ENCODE peak calls at places on chromosome 3, in five cellular contexts. K, Y, Z, R and E are unnamed samples.

GRCh38 chr3:134197681-134198261 is 52.9 kb downstream of the RYK start:
- DNase-seq in R (peak), K (peak), Y (peak), Z (no peak), E (peak)

GRCh38 chr3:58071480-58071971 is 63.3 kb downstream of the FLNB start:
- DNase-seq in R (no peak), Y (no peak), K (no peak), Z (no peak), E (no peak)

GRCh38 chr3:188349276-188349962 is 195.5 kb downstream of the LPP start:
- DNase-seq in K (no peak), Y (no peak), R (peak), Z (no peak), E (peak)

GRCh38 chr3:13016083-13016725 is 57.0 kb downstream of the IQSEC1 start:
- DNase-seq in Z (no peak), R (no peak), Y (peak), K (no peak), E (no peak)

GRCh38 chr3:16090013-16090412 is 84.5 kb upstream of the GALNT15 start:
- DNase-seq in Y (no peak), R (no peak), Z (no peak), K (no peak), E (no peak)

GRCh38 chr3:114445233-114445632 is 151.4 kb downstream of the TIGIT start:
- DNase-seq in R (no peak), Y (no peak), K (no peak), Z (no peak), E (no peak)

GRCh38 chr3:184361532-184361931 is at the start of the genes CLCN2 and POLR2H:
- DNase-seq in Z (no peak), K (peak), R (no peak), Y (no peak), E (peak)

GRCh38 chr3:148400754-148401153 is 296.9 kb upstream of the AGTR1 start:
- DNase-seq in Z (no peak), Y (no peak), R (no peak), K (no peak), E (no peak)

GRCh38 chr3:169660709-169661566 is 2.6 kb downstream of the MECOM start:
- DNase-seq in Y (no peak), Z (no peak), K (no peak), R (no peak), E (peak)

GRCh38 chr3:17639257-17639656 is 103.2 kb downstream of the TBC1D5 start:
- DNase-seq in Z (no peak), Y (no peak), K (no peak), R (peak), E (no peak)

GRCh38 chr3:131036200-131036816 is 9.6 kb downstream of the NEK11 start:
- DNase-seq in Z (no peak), K (no peak), Y (no peak), R (no peak), E (no peak)

GRCh38 chr3:114093596-114093995 is 37.1 kb downstream of the QTRT2 start:
- DNase-seq in Y (no peak), Z (no peak), K (no peak), R (peak), E (no peak)

GRCh38 chr3:28053759-28054158 is 187.7 kb upstream of the CMC1 start:
- DNase-seq in R (peak), Z (no peak), K (no peak), Y (no peak), E (no peak)

GRCh38 chr3:184685646-184686045 is 26.2 kb downstream of the MAGEF1 start:
- DNase-seq in K (no peak), R (no peak), Y (no peak), Z (peak), E (no peak)

GRCh38 chr3:182818296-182818978 is 25.1 kb downstream of the ATP11B start:
- DNase-seq in Z (no peak), R (no peak), K (no peak), Y (no peak), E (no peak)

GRCh38 chr3:150117076-150117475 is 146.4 kb upstream of the PFN2 start:
- DNase-seq in Z (no peak), R (no peak), Y (no peak), K (no peak), E (no peak)

GRCh38 chr3:185900228-185900627 is 37.6 kb downstream of the TRA2B start:
- DNase-seq in R (peak), Y (no peak), K (peak), Z (no peak), E (no peak)

GRCh38 chr3:160755776-160756304 is at the start of gene PPM1L:
- DNase-seq in K (peak), Z (no peak), Y (no peak), R (peak), E (peak)

GRCh38 chr3:4478226-4478625 is 11.2 kb upstream of the SUMF1 start:
- DNase-seq in Y (no peak), Z (no peak), K (no peak), R (no peak), E (no peak)

GRCh38 chr3:48135773-48136495 is 52.3 kb downstream of the CDC25A start:
- DNase-seq in Y (no peak), K (no peak), R (no peak), Z (no peak), E (no peak)

DNA sequence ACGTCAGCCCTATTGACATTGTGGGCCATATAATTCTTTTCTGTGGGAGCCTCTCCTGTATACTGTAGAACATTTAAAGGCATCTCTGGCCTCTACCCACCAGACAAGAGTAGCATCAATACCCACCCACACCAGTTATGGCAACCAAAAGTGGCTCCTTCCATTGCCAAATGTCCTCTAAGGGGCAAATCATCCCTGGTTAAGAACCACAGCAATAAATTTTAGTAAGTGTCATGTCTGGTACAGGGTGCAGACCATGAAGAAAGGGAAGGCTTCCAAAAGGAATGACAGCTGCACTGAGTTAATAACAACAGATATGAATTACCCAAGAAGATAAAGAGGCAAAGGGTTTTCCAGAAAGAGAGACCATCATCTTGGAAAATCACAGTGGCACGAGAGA is 6.9 kb upstream of the CLDN18 start:
- DNase-seq in K (no peak), Y (no peak), R (no peak), Z (no peak), E (no peak)
- TF ChIP-seq JUND in K (no peak), Y (no peak), R (no peak), Z (no peak), E (no peak)

DNA sequence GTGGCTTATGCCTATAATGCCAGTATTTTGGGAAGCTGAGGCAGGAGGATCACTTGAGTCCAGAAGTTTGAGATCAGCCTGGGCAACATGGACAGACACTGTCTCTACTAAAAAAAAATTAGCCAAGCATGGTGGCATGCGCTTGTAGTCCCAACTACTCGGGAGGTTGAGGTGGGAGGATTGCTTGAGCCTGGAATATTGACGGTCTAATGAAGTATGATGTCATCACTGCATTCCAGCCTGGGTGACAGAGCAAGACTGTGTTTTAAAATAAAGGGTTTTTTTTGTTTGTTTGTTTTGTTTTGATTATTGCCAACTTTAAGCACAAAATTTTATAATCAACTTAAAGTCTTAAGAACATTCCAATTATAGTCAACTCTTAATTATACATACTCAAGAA is 6.8 kb downstream of the PLSCR1 start:
- DNase-seq in Y (no peak), K (no peak), R (no peak), Z (no peak), E (no peak)
- TF ChIP-seq JUND in Y (no peak), K (no peak), R (no peak), Z (no peak), E (no peak)

GRCh38 chr3:152011812-152012735 is 138.6 kb downstream of the SUCNR1 start:
- DNase-seq in R (no peak), K (no peak), Y (no peak), Z (no peak), E (no peak)
- TF ChIP-seq JUND in R (no peak), K (no peak), Y (no peak), Z (no peak), E (no peak)

GRCh38 chr3:20071182-20071581 is 30.9 kb downstream of the KAT2B start:
- DNase-seq in R (no peak), Y (no peak), Z (no peak), K (no peak), E (no peak)

GRCh38 chr3:20066848-20067617 is 26.8 kb downstream of the KAT2B start:
- DNase-seq in Y (no peak), R (no peak), Z (no peak), K (no peak), E (no peak)

GRCh38 chr3:20066079-20066478 is 25.8 kb downstream of the KAT2B start:
- DNase-seq in Z (no peak), Y (no peak), K (no peak), R (no peak), E (no peak)

GRCh38 chr3:20069178-20069532 is 28.9 kb downstream of the KAT2B start:
- DNase-seq in Y (no peak), Z (no peak), R (no peak), K (no peak), E (no peak)

DNA sequence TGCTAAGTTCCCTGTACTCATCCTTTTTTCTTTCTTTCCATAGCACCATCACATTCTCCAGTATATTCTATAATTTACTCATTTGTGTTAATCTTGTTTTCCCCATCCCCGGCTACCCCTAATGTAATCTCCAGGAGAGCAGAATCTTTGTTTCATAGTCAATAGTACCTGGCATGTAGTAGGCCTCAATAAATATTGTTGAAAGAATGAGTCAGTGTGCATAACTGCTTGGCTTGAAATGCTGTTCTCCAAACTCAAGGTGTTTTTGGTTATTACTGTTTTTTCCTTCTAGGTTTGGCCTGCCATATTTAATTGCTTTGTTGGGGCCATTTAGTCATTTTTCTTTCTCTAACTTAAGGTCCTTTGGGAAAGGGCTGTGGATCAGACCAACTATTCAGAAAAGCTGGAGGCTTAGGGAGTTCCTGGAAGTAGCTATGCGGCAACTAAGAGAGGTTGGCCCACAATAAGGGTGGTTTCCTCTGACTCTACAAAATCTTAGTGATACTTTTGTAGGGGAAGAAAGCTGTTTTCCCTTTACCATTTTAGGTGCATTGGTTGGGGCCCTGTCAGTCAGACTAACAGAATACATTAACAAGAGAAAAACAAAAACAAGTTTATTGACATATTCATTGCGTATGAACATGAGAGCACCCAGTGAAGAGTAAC is 28.4 kb downstream of the KAT2B start:
- DNase-seq in K (no peak), Y (no peak), Z (no peak), R (no peak), E (no peak)
- TF ChIP-seq JUND in K (no peak), Y (no peak), Z (no peak), R (no peak), E (no peak)

DNA sequence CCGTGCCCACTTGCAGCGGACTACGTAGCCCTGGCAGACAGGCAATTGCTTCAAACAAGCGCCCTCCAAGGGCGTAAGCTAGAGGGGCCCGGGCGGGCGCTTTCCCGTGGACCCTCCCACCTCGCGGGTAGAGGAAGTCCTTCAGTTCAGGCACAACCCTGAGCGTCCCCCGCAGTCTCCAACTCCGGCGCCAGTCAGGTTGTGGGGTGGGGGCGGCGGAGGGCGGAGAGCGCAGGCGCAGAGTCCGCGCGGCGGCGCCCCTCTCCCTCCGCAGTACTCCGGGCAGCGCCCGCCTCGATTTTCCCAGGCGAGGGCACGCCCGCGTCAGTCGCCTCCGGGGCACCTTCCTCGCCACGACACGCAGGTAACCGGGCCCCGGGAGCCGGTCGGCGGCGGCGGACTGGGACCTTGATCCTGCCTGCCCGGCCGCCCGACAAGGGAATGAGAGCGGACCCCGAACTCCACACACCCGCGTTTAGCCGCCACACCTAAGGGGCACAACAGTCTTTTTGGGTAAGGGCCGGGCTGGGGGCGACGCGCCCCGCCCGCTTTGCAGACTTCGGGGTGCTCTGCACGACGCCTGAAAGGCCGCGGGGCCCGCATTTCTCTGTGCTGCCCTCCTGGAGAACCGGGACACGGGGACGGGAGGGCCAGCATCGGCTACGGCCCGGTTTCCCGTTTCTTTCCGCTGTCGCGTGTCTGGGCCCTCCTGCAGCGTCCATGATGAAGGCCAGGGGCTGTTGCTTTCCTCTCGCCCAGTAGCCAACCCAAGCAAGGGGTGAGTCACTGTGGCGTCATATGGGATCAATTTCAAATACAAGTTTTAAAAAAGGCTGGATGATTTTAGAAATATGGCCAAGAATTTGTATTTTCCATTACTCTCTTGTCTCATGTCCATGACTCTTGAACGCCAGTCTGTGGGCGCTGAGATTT is at the start of gene SLC35G2:
- DNase-seq in Z (no peak), Y (no peak), K (peak), R (no peak), E (no peak)
- TF ChIP-seq JUND in Z (peak), Y (no peak), K (no peak), R (no peak), E (no peak)

GRCh38 chr3:7871161-7871560 is 630.5 kb upstream of the LMCD1 start:
- DNase-seq in K (no peak), R (no peak), Z (no peak), Y (no peak), E (no peak)

GRCh38 chr3:7875858-7876442 is 625.7 kb upstream of the LMCD1 start:
- DNase-seq in K (no peak), Y (no peak), Z (no peak), R (peak), E (no peak)

GRCh38 chr3:7876741-7877297 is 624.8 kb upstream of the LMCD1 start:
- DNase-seq in K (no peak), Z (no peak), Y (no peak), R (peak), E (no peak)

GRCh38 chr3:7877312-7877711 is 624.3 kb upstream of the LMCD1 start:
- DNase-seq in Z (no peak), R (peak), Y (no peak), K (no peak), E (no peak)

DNA sequence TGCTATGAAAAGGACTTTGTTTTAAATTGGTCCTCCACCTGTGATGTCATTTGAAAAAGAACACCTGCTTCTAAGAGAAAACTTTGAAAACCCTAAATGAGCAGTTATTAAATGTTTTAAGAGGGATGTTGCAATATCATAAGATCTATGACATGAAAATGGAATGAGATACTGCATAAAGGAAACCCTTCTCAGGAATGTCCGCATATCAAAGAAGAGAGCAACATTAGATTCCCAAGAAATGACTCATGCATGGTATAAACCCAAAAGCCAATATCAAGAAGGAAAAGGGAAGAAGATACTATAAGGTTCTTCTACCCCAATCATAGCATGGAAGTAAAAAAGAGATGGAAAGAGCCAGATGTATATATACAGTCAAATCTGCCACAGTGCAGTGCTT is 627.5 kb upstream of the LMCD1 start:
- DNase-seq in Y (no peak), Z (no peak), R (peak), K (no peak), E (no peak)
- TF ChIP-seq JUND in Y (no peak), Z (peak), R (peak), K (no peak), E (no peak)

GRCh38 chr3:119098620-119099222 is 47.2 kb upstream of the TEX55 start:
- DNase-seq in R (peak), Z (no peak), Y (no peak), K (peak), E (peak)
- TF ChIP-seq JUND in R (no peak), Z (no peak), Y (no peak), K (no peak), E (no peak)

GRCh38 chr3:46412786-46413298 is 5.8 kb downstream of the CCRL2 start:
- DNase-seq in R (no peak), Z (no peak), K (no peak), Y (no peak), E (no peak)
- TF ChIP-seq JUND in R (no peak), Z (no peak), K (no peak), Y (no peak), E (no peak)

GRCh38 chr3:31294430-31295149 is 238.1 kb upstream of the STT3B start:
- DNase-seq in Y (no peak), K (no peak), R (no peak), Z (no peak), E (no peak)
- TF ChIP-seq JUND in Y (no peak), K (no peak), R (no peak), Z (no peak), E (no peak)